ENCODE peak calls at places on chromosomes 11 and 22, in eight cellular contexts. Z is BE2C; W is GM06990; Q is activated CD8-positive, alpha-beta T cell treated with anti-CD3 and anti-CD28 coated beads for 36 hours; S is fibroblast of the aortic adventitia; P is endothelial cell; L is choroid plexus epithelial cell; H is lung. E is an unnamed sample.

GRCh38 chr11:10727259-10727851 is 23.7 kb upstream of the CTR9 start:
- DNase-seq in Z (no peak), W (no peak), Q (no peak), S (no peak), P (no peak), L (peak; percentile 35), H (no peak), E (no peak)

GRCh38 chr11:2539761-2540520 is 95.1 kb downstream of the KCNQ1 start:
- DNase-seq in Z (peak; percentile 0), W (no peak), Q (no peak), S (no peak), P (no peak), L (no peak), H (no peak), E (no peak)

GRCh38 chr11:62433553-62434301 is 14.9 kb downstream of the SCGB1A1 start:
- DNase-seq in Z (no peak), W (no peak), Q (no peak), S (no peak), P (no peak), L (peak; percentile 39), H (no peak), E (no peak)

GRCh38 chr11:61480936-61481335 is 27.6 kb upstream of the LRRC10B start:
- DNase-seq in Z (peak; percentile 56), W (no peak), Q (no peak), S (no peak), P (peak; percentile 74), L (peak; percentile 50), H (no peak), E (no peak)

GRCh38 chr11:117819096-117820040 is 5.2 kb downstream of the FXYD2 start:
- DNase-seq in Z (peak; percentile 85), W (peak; percentile 50), Q (peak; percentile 33), S (peak; percentile 71), P (peak; percentile 85), L (peak; percentile 86), H (no peak), E (peak; percentile 35)

GRCh38 chr11:66050581-66051231 is 1.5 kb upstream of the SF3B2 start:
- DNase-seq in Z (no peak), W (no peak), Q (peak; percentile 22), S (no peak), P (no peak), L (no peak), H (no peak), E (no peak)

GRCh38 chr22:31124290-31124689 is 1.5 kb downstream of the INPP5J start:
- DNase-seq in Z (no peak), W (no peak), Q (no peak), S (no peak), P (no peak), L (no peak), H (no peak), E (no peak)

GRCh38 chr11:62443390-62444201 is 24.8 kb downstream of the SCGB1A1 start:
- DNase-seq in Z (no peak), W (no peak), Q (no peak), S (peak; percentile 91), P (no peak), L (no peak), H (no peak), E (no peak)

GRCh38 chr11:43574949-43575915 is 105.3 kb upstream of the HSD17B12 start:
- DNase-seq in Z (peak; percentile 78), W (no peak), Q (peak; percentile 53), S (peak; percentile 57), P (no peak), L (peak; percentile 53), H (no peak), E (no peak)

GRCh38 chr11:43578346-43579170 is 102.0 kb upstream of the HSD17B12 start:
- DNase-seq in Z (no peak), W (no peak), Q (no peak), S (peak; percentile 42), P (no peak), L (no peak), H (no peak), E (no peak)

GRCh38 chr11:43577566-43578264 is 102.8 kb upstream of the HSD17B12 start:
- DNase-seq in Z (no peak), W (no peak), Q (no peak), S (no peak), P (no peak), L (no peak), H (no peak), E (no peak)

GRCh38 chr11:43575931-43576833 is 104.4 kb upstream of the HSD17B12 start:
- DNase-seq in Z (no peak), W (no peak), Q (no peak), S (peak; percentile 25), P (no peak), L (no peak), H (no peak), E (no peak)

DNA sequence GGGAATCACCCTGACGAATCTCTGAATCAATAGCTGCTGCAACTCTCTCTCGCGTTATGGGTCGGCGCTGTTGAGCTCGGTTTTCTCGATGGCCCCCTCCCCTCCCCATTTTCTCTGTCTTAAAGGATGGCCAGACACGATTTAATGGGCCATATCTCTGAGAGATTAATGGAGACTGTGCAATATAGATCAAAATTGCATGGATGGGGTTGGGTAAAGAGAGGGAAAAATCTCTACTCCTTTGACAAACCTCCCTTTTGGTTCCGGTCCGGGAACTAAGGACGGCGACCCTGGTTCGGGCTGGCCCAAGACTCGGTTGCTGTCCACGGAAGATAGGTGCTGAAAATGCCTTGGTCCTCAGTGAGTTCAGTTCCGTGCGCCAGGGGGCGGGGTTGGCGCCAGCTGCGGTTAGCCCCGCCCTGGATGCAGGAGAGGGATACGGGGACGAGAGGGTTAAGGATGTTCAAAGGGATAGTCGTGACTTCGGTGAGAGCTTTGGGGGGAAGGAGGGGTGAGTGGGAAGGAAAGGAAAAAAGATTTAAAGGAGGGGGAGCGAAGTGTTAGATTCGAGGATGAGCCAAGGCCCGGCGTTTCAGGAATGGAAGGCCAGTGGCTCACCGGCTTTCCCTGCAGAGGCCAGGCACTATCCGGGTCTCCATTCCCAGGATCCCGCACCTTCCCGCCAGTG is 103.6 kb upstream of the HSD17B12 start:
- DNase-seq in Z (peak; percentile 45), W (no peak), Q (peak; percentile 56), S (peak; percentile 53), P (peak; percentile 75), L (peak; percentile 60), H (no peak), E (no peak)
- TF ChIP-seq CTCF in Z (peak; percentile 15), W (peak; percentile 12), Q (no peak), S (peak; percentile 56), P (peak; percentile 44), L (peak; percentile 67), H (no peak), E (no peak)

DNA sequence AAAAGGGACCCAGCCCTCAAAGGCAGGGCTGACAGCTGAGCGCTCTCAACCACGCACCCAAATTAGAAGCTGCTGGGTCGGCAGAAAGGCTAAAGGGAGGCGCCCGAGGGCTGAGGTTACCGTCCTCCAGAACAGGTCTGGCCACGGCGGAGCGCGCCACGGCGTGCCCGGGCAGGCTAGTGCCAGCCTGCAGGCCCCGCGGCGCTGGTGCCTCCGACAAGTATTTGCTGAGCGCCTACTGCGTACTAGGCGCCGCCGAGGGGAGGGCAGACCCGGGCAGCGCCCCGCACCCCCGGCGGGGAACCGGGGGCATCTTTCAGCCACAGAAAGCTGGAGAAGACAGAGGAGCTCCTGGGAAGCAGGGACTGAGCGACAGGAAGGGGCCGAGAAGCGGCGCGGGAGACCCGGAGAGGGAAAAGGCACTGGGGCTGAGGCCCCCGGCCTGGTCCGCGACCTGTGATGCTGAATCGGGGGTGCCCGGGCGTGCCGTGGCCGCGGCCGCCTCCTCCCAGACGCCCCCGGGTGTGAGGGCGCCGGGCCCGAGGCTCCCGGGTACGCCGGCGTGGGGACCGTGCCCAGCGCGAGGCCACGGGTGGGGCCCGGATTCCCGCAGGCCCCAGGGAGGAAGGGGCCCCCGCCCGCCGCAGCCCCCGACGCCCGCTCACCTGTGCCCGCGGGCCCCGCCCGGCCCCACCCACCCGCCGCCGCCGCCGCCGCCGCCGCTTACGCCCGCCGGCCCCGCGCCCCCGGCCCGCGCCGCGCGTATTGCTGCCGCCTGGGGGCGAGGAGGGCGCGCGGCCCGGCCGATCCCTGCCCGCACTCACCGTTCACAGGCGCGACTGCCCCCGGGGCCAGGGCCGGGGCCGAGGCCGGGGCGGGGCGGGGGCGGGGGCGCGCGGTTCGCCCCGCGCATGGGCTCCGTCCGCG is 521 bp downstream of the HRAS start:
- DNase-seq in Z (no peak), W (peak; percentile 64), Q (peak; percentile 41), S (no peak), P (peak; percentile 18), L (no peak), H (no peak), E (peak; percentile 54)
- TF ChIP-seq CTCF in Z (no peak), W (no peak), Q (no peak), S (peak; percentile 5), P (no peak), L (no peak), H (no peak), E (peak; percentile 26)

GRCh38 chr11:107856981-107857517 is 1.5 kb downstream of the SLC35F2 start:
- DNase-seq in Z (no peak), W (no peak), Q (no peak), S (no peak), P (no peak), L (no peak), H (no peak), E (no peak)

GRCh38 chr11:107859459-107860239 is 1.1 kb upstream of the SLC35F2 start:
- DNase-seq in Z (no peak), W (peak; percentile 68), Q (peak; percentile 47), S (peak; percentile 24), P (peak; percentile 12), L (no peak), H (no peak), E (peak; percentile 53)

GRCh38 chr11:107857550-107858216 is 904 bp downstream of the SLC35F2 start:
- DNase-seq in Z (peak; percentile 28), W (no peak), Q (no peak), S (peak; percentile 21), P (peak; percentile 11), L (peak; percentile 22), H (no peak), E (no peak)

GRCh38 chr11:107856180-107856980 is 2.2 kb downstream of the SLC35F2 start:
- DNase-seq in Z (no peak), W (no peak), Q (no peak), S (no peak), P (no peak), L (no peak), H (no peak), E (no peak)

DNA sequence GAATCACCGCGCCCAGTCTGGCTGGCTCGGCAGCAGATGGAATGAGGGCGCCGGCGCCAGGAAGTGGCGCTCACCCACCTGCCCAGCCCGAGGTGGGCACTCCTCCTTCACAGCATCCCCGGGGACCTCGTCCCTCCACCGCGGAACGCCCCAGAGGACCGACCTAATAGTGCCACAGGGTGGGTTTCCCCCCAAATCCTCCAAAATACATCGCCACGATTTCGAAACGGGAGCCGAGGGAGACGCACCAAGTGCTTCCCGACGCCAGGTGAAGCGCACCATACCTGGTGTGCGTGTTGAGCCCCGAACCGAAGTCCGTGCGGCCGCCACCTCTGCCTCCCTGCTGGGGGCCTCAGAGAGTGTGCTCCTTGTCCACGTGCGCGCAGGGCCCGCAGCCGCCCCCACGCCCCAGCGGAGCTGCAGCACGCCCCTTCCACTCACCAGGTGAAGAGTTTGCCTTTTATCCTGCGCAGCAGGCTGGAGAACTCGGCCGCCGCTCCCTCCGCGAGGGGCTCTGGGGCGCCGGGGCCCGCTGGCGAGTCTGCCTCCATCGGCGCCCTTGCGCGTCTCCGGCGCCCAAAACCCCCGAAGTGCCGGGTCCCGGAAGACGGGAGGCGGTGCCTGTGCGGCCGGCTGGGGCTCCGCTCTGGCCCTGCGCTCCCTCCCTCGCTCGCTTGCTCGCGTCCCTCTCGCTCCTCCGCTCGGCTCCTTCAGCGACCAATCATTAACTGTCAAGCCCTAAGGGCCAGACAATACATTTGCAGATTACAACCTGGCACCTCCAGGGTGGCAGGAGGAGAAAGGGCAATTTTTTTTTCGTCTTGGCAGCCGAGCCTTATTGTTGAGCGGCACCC is at the start of gene SLC35F2:
- DNase-seq in Z (peak; percentile 78), W (peak; percentile 92), Q (peak; percentile 83), S (peak; percentile 31), P (peak; percentile 61), L (peak; percentile 55), H (peak; percentile 66), E (peak; percentile 91)
- TF ChIP-seq CTCF in Z (no peak), W (peak; percentile 40), Q (no peak), S (no peak), P (no peak), L (no peak), H (no peak), E (peak; percentile 54)

GRCh38 chr22:20550057-20550817 is 42.8 kb downstream of the MED15 start:
- DNase-seq in Z (no peak), W (no peak), Q (no peak), S (no peak), P (no peak), L (no peak), H (no peak), E (no peak)

GRCh38 chr22:20552913-20553401 is 45.5 kb downstream of the MED15 start:
- DNase-seq in Z (no peak), W (no peak), Q (no peak), S (peak; percentile 59), P (no peak), L (peak; percentile 89), H (no peak), E (no peak)

GRCh38 chr22:20550851-20551744 is 43.7 kb downstream of the MED15 start:
- DNase-seq in Z (no peak), W (peak; percentile 48), Q (peak; percentile 88), S (peak; percentile 78), P (no peak), L (peak; percentile 78), H (no peak), E (no peak)

GRCh38 chr22:20552450-20552894 is 45.1 kb downstream of the MED15 start:
- DNase-seq in Z (peak; percentile 73), W (no peak), Q (no peak), S (peak; percentile 68), P (no peak), L (peak; percentile 63), H (no peak), E (no peak)

DNA sequence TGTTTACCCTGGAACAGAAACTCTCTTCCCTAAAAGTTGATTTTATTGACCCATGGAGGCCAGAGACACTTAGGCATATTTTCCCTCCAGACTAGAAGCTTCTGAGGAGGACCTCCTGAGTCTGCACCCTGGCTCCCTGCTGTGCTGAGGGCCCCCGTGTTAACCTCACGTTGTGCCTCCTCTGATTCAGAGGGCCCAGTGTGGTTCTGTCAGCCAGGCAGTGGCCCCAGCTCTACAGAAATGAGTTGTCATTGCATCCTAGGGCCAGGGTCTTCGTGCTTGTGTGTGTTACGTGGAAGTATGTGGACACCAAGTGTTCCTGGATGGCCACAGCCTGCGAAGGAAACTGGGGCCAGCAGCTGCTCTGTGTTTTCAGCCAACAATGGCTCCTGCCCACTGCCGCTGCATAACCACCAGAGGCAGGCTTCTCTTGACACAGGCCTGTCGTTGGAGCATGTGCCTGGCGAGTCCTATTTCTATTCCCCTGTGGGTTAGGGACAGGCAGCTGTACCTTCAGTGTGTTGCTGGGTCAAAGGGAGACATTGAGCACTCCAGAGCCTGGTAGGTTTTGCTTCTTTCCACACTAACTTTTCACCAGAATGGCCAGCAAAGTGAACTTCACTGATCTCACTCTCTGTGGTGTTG is 44.5 kb downstream of the MED15 start:
- DNase-seq in Z (peak; percentile 87), W (no peak), Q (peak; percentile 87), S (peak; percentile 47), P (no peak), L (peak; percentile 55), H (no peak), E (no peak)
- TF ChIP-seq CTCF in Z (peak; percentile 92), W (no peak), Q (peak; percentile 49), S (peak; percentile 58), P (no peak), L (peak; percentile 53), H (no peak), E (no peak)

E was measured in OCI-LY7.